ENCODE peak calls at places on chromosomes 4 and X, in eight cellular contexts. T, L, Y, B, W, U, G and P are unnamed samples.

GRCh38 chrX:21741869-21742701 is 15.8 kb downstream of the SMPX start:
- DNase-seq in G (no peak), U (no peak), W (no peak), B (peak), T (no peak), L (no peak), Y (no peak), P (peak)

GRCh38 chrX:46757593-46757992 is 1.3 kb downstream of the SLC9A7 start:
- DNase-seq in U (peak), G (no peak), B (no peak), L (no peak), T (no peak), W (no peak), Y (no peak), P (peak)

GRCh38 chrX:39969099-39969825 is 128.5 kb downstream of the BCOR start:
- DNase-seq in T (no peak), U (peak), W (peak), Y (no peak), L (no peak), B (peak), G (no peak), P (no peak)

GRCh38 chr4:151316645-151317044 is 8.8 kb downstream of the SH3D19 start:
- DNase-seq in U (no peak), W (no peak), G (no peak), B (no peak), Y (no peak), T (no peak), L (no peak), P (no peak)

GRCh38 chrX:135435933-135436332 is 14.2 kb downstream of the SMIM10L2A start:
- DNase-seq in G (no peak), Y (no peak), W (no peak), U (no peak), T (no peak), B (no peak), L (no peak), P (no peak)

GRCh38 chrX:81390244-81390643 is 188.3 kb downstream of the SH3BGRL start:
- DNase-seq in W (no peak), U (no peak), Y (no peak), T (no peak), G (no peak), B (no peak), L (no peak), P (no peak)

GRCh38 chr4:121510260-121510942 is 129.6 kb upstream of the QRFPR start:
- DNase-seq in L (no peak), T (no peak), B (no peak), W (no peak), G (no peak), Y (no peak), U (no peak), P (no peak)

GRCh38 chr4:83558693-83559092 is 22.8 kb downstream of the GPAT3 start:
- DNase-seq in W (no peak), Y (no peak), T (no peak), G (no peak), U (peak), L (no peak), B (no peak), P (no peak)

GRCh38 chrX:40945366-40945713 is 139.9 kb upstream of the USP9X start:
- DNase-seq in B (no peak), W (no peak), T (no peak), Y (peak), L (no peak), U (peak), G (peak), P (no peak)

GRCh38 chr4:112270643-112271484 is 14.8 kb downstream of the TIFA start:
- DNase-seq in G (no peak), W (no peak), U (peak), B (no peak), T (no peak), L (no peak), Y (no peak), P (no peak)

GRCh38 chrX:30060718-30061117 is 154.6 kb upstream of the MAGEB2 start:
- DNase-seq in U (peak), G (peak), W (no peak), B (no peak), T (no peak), L (no peak), Y (no peak), P (peak)

GRCh38 chr4:15233626-15234025 is 194.2 kb upstream of the C1QTNF7 start:
- DNase-seq in T (no peak), Y (no peak), W (no peak), L (no peak), U (no peak), B (no peak), G (no peak), P (no peak)